ENCODE peak calls at places on chromosomes 13 and 19, in eight cellular contexts. One of them, this sample, is unnamed. For H3K4me1, the result is how much of the 10 kb centered on the place peaks cover.

GRCh38 chr19:9150650-9151049 is 10.5 kb downstream of the ZNF317 start:
- DNase-seq in fibroblast of lung: no peak
- DNase-seq in SK-N-SH: no peak
- DNase-seq in BE2C: no peak
- DNase-seq in adrenal gland: no peak
- DNase-seq in left ventricle myocardium inferior: no peak
- DNase-seq in mammary epithelial cell: no peak
- DNase-seq in gastrocnemius medialis: no peak
- DNase-seq in this sample: no peak

GRCh38 chr13:102654786-102655185 is 40.1 kb downstream of the METTL21C start:
- DNase-seq in BE2C: no peak
- DNase-seq in gastrocnemius medialis: no peak
- DNase-seq in left ventricle myocardium inferior: no peak
- DNase-seq in fibroblast of lung: no peak
- DNase-seq in adrenal gland: no peak
- DNase-seq in mammary epithelial cell: no peak
- DNase-seq in SK-N-SH: no peak
- DNase-seq in this sample: no peak

GRCh38 chr19:57437931-57438330 is 2.8 kb downstream of the ZNF749 start:
- DNase-seq in BE2C: no peak
- DNase-seq in SK-N-SH: no peak
- DNase-seq in left ventricle myocardium inferior: no peak
- DNase-seq in fibroblast of lung: no peak
- DNase-seq in mammary epithelial cell: no peak
- DNase-seq in gastrocnemius medialis: no peak
- DNase-seq in adrenal gland: no peak
- DNase-seq in this sample: no peak

GRCh38 chr19:55116232-55117062 is 990 bp downstream of the PPP1R12C start:
- DNase-seq in mammary epithelial cell: peak
- DNase-seq in left ventricle myocardium inferior: peak
- DNase-seq in fibroblast of lung: peak
- DNase-seq in SK-N-SH: peak
- DNase-seq in BE2C: peak
- DNase-seq in gastrocnemius medialis: peak
- DNase-seq in adrenal gland: peak
- DNase-seq in this sample: peak

GRCh38 chr19:8090932-8091331 is 38.4 kb downstream of the CCL25 start:
- DNase-seq in gastrocnemius medialis: no peak
- DNase-seq in SK-N-SH: no peak
- DNase-seq in mammary epithelial cell: no peak
- DNase-seq in fibroblast of lung: no peak
- DNase-seq in adrenal gland: no peak
- DNase-seq in left ventricle myocardium inferior: no peak
- DNase-seq in BE2C: no peak
- DNase-seq in this sample: no peak

GRCh38 chr13:78657699-78658629 is 991 bp downstream of the OBI1 start:
- DNase-seq in gastrocnemius medialis: no peak
- DNase-seq in fibroblast of lung: peak
- DNase-seq in mammary epithelial cell: peak
- DNase-seq in left ventricle myocardium inferior: no peak
- DNase-seq in SK-N-SH: peak
- DNase-seq in BE2C: no peak
- DNase-seq in adrenal gland: no peak
- DNase-seq in this sample: peak

GRCh38 chr19:46211201-46211881 is 18.2 kb upstream of the IGFL1 start:
- DNase-seq in mammary epithelial cell: peak
- DNase-seq in BE2C: no peak
- DNase-seq in gastrocnemius medialis: peak
- DNase-seq in adrenal gland: no peak
- DNase-seq in left ventricle myocardium inferior: no peak
- DNase-seq in SK-N-SH: no peak
- DNase-seq in fibroblast of lung: peak
- DNase-seq in this sample: no peak

GRCh38 chr19:34664870-34665269 is 12.1 kb downstream of the SCGB2B2 start:
- DNase-seq in BE2C: no peak
- DNase-seq in adrenal gland: no peak
- DNase-seq in SK-N-SH: no peak
- DNase-seq in mammary epithelial cell: no peak
- DNase-seq in left ventricle myocardium inferior: no peak
- DNase-seq in gastrocnemius medialis: no peak
- DNase-seq in fibroblast of lung: no peak
- DNase-seq in this sample: no peak

GRCh38 chr19:47109541-47110375 is 3.8 kb downstream of the ZC3H4 start:
- DNase-seq in fibroblast of lung: peak
- DNase-seq in left ventricle myocardium inferior: no peak
- DNase-seq in adrenal gland: no peak
- DNase-seq in mammary epithelial cell: peak
- DNase-seq in SK-N-SH: no peak
- DNase-seq in gastrocnemius medialis: no peak
- DNase-seq in BE2C: peak
- DNase-seq in this sample: no peak

GRCh38 chr13:101258071-101258470 is 158.2 kb downstream of the NALCN start:
- DNase-seq in gastrocnemius medialis: no peak
- DNase-seq in left ventricle myocardium inferior: no peak
- DNase-seq in SK-N-SH: no peak
- DNase-seq in BE2C: peak
- DNase-seq in adrenal gland: peak
- DNase-seq in fibroblast of lung: peak
- DNase-seq in mammary epithelial cell: peak
- DNase-seq in this sample: peak

GRCh38 chr13:30869491-30869890 is 36.6 kb upstream of the MEDAG start:
- DNase-seq in adrenal gland: no peak
- DNase-seq in left ventricle myocardium inferior: peak
- DNase-seq in mammary epithelial cell: no peak
- DNase-seq in gastrocnemius medialis: peak
- DNase-seq in fibroblast of lung: peak
- DNase-seq in BE2C: no peak
- DNase-seq in SK-N-SH: no peak
- DNase-seq in this sample: no peak

GRCh38 chr13:94708031-94708571 is 4.2 kb downstream of the SOX21 start:
- DNase-seq in fibroblast of lung: no peak
- DNase-seq in left ventricle myocardium inferior: no peak
- DNase-seq in mammary epithelial cell: no peak
- DNase-seq in BE2C: no peak
- DNase-seq in adrenal gland: no peak
- DNase-seq in SK-N-SH: peak
- DNase-seq in gastrocnemius medialis: no peak
- DNase-seq in this sample: no peak
- H3K4me3 ChIP-seq in fibroblast of lung: no peak
- H3K4me3 ChIP-seq in left ventricle myocardium inferior: no peak
- H3K4me3 ChIP-seq in mammary epithelial cell: no peak
- H3K4me3 ChIP-seq in BE2C: no peak
- H3K4me3 ChIP-seq in adrenal gland: no peak
- H3K4me3 ChIP-seq in SK-N-SH: no peak
- H3K4me3 ChIP-seq in gastrocnemius medialis: no peak
- H3K4me3 ChIP-seq in this sample: no peak

DNA sequence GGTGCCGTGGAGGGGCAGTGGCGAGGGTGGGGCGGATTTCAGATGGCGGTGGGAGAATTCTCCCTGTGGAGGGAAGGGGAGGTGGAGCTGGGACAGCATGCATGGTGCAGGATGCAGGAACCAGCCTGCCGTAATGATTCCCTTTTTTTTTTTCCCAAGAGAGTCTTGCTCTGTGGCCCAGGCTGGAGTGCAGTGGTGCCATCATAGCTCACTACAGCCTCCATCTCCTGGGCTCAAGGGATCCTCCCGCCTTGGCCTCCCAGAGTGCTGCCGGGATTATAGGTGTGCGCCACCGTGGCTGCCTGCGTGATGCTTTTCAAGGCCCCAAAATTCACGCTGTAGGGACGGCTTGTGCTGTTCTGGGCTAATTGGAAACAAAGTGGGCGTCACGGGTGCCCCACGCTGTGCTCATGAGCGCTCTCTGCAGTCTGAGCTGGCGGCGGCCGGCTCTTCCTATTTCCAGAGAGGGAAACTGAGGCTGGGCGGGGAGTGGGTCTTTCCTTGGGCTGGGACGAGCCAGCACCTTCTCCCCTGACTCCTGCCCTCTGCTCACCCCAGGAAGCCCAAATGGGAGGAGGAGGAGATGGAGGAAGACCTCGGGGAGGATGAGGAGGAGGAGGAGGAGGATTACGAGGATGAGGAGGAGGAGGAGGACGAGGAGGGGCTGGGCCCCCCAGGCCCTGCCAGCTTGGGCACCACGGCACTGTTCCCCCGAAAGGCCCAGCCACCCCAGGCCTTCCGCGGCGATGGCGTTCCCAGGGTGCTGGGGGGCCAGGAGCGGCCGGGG is 6.2 kb downstream of the ARID3A start:
- DNase-seq in adrenal gland: no peak
- DNase-seq in mammary epithelial cell: no peak
- DNase-seq in left ventricle myocardium inferior: no peak
- DNase-seq in SK-N-SH: no peak
- DNase-seq in BE2C: no peak
- DNase-seq in gastrocnemius medialis: no peak
- DNase-seq in fibroblast of lung: no peak
- DNase-seq in this sample: peak
- H3K4me1 ChIP-seq in adrenal gland: under half
- H3K4me1 ChIP-seq in mammary epithelial cell: under half
- H3K4me1 ChIP-seq in left ventricle myocardium inferior: half or more
- H3K4me1 ChIP-seq in SK-N-SH: under half
- H3K4me1 ChIP-seq in BE2C: under half
- H3K4me1 ChIP-seq in gastrocnemius medialis: under half
- H3K4me1 ChIP-seq in fibroblast of lung: under half
- H3K4me1 ChIP-seq in this sample: under half

GRCh38 chr13:40666058-40666904 is at the start of gene FOXO1:
- DNase-seq in BE2C: peak
- DNase-seq in mammary epithelial cell: peak
- DNase-seq in gastrocnemius medialis: peak
- DNase-seq in SK-N-SH: peak
- DNase-seq in adrenal gland: peak
- DNase-seq in left ventricle myocardium inferior: peak
- DNase-seq in fibroblast of lung: peak
- DNase-seq in this sample: peak
- TF ChIP-seq CTCF in BE2C: no peak
- TF ChIP-seq CTCF in mammary epithelial cell: no peak
- TF ChIP-seq CTCF in gastrocnemius medialis: no peak
- TF ChIP-seq CTCF in SK-N-SH: no peak
- TF ChIP-seq CTCF in adrenal gland: no peak
- TF ChIP-seq CTCF in left ventricle myocardium inferior: no peak
- TF ChIP-seq CTCF in fibroblast of lung: no peak
- TF ChIP-seq CTCF in this sample: no peak

DNA sequence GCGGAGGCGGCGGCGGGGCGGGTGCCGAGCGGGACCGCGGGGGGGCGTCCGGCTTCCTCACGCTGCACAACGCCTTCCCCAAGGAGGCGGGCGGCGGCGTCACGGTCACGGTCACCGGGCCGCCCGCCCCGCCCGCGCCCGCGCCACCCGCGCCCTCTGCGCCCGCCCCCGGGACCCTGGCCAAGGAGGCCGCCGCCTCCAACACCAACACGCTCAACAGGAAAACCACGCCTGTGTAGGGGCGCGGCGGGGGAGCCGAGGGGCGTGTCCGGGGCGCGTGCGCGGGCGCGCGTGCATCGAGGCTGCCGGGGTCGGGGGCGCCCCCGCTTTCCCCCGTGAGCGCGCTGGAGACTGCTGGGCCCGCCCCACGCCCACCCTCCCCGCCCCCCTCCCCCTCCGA is 8.8 kb upstream of the CACNG6 start:
- DNase-seq in left ventricle myocardium inferior: peak
- DNase-seq in fibroblast of lung: peak
- DNase-seq in SK-N-SH: peak
- DNase-seq in mammary epithelial cell: no peak
- DNase-seq in adrenal gland: no peak
- DNase-seq in BE2C: no peak
- DNase-seq in gastrocnemius medialis: peak
- DNase-seq in this sample: peak
- H3K4me3 ChIP-seq in left ventricle myocardium inferior: peak
- H3K4me3 ChIP-seq in fibroblast of lung: no peak
- H3K4me3 ChIP-seq in SK-N-SH: peak
- H3K4me3 ChIP-seq in mammary epithelial cell: no peak
- H3K4me3 ChIP-seq in adrenal gland: no peak
- H3K4me3 ChIP-seq in BE2C: no peak
- H3K4me3 ChIP-seq in gastrocnemius medialis: peak
- H3K4me3 ChIP-seq in this sample: no peak

DNA sequence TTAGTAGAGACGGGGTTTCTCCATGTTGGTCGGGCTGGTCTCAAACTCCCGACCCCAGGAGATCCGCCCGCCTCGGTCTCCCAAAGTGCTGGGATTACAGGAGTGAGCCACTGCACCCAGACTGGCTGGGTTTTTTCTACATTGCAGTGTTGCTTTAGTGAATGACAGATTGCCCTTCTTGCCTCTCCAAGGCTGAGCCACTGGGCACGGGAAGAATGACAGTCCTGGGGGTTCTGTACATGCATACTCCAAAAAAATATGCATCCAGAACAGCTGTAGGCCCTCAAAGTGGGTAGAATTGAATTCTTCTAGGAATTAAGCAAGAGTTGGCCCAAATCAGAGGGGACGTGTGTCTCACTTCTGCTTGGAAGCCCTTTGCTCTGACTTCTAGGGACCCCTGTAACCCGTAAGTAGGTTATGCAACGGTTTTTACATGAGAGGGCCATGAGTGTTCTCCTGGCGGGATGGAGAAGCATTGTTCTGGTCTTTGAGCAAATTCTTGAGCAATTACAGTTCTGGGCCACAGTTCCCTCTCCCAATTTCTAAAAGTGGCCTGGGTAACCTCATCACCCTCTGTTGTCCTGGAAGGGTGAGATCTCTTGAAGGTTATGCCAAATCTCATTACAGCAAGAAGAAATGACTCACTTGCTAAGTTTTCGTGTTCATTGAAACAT is 3.6 kb downstream of the ACTN4 start:
- DNase-seq in left ventricle myocardium inferior: no peak
- DNase-seq in fibroblast of lung: peak
- DNase-seq in adrenal gland: peak
- DNase-seq in BE2C: no peak
- DNase-seq in gastrocnemius medialis: peak
- DNase-seq in mammary epithelial cell: peak
- DNase-seq in SK-N-SH: no peak
- DNase-seq in this sample: peak
- H3K4me1 ChIP-seq in left ventricle myocardium inferior: half or more
- H3K4me1 ChIP-seq in fibroblast of lung: under half
- H3K4me1 ChIP-seq in adrenal gland: half or more
- H3K4me1 ChIP-seq in BE2C: under half
- H3K4me1 ChIP-seq in gastrocnemius medialis: half or more
- H3K4me1 ChIP-seq in mammary epithelial cell: half or more
- H3K4me1 ChIP-seq in SK-N-SH: under half
- H3K4me1 ChIP-seq in this sample: half or more

GRCh38 chr19:33397536-33398360 is 24.2 kb downstream of the CEBPG start:
- DNase-seq in gastrocnemius medialis: peak
- DNase-seq in adrenal gland: no peak
- DNase-seq in BE2C: peak
- DNase-seq in SK-N-SH: peak
- DNase-seq in left ventricle myocardium inferior: no peak
- DNase-seq in fibroblast of lung: no peak
- DNase-seq in mammary epithelial cell: no peak
- DNase-seq in this sample: peak
- TF ChIP-seq CTCF in gastrocnemius medialis: no peak
- TF ChIP-seq CTCF in adrenal gland: no peak
- TF ChIP-seq CTCF in BE2C: peak
- TF ChIP-seq CTCF in SK-N-SH: no peak
- TF ChIP-seq CTCF in left ventricle myocardium inferior: peak
- TF ChIP-seq CTCF in fibroblast of lung: peak
- TF ChIP-seq CTCF in mammary epithelial cell: no peak
- TF ChIP-seq CTCF in this sample: peak